ENCODE peak calls at places on chromosome 1, in eight cellular contexts. N is transverse colon, K is A549, O is K562, S is sigmoid colon, W is ovary, C is stomach, Z is SK-N-SH. M is an unnamed sample.

GRCh38 chr1:58249729-58250586 is 296.6 kb downstream of the OMA1 start:
- DNase-seq in N (no peak), S (no peak), Z (peak; percentile 84), W (no peak), C (no peak), O (no peak), K (no peak), M (no peak)

GRCh38 chr1:147072371-147073061 is 99.8 kb downstream of the PRKAB2 start:
- DNase-seq in Z (peak; percentile 37), C (no peak), S (peak; percentile 54), K (no peak), O (no peak), N (no peak), W (no peak), M (no peak)

GRCh38 chr1:10765734-10766478 is 30.5 kb downstream of the CASZ1 start:
- DNase-seq in N (peak; percentile 84), Z (no peak), K (no peak), O (no peak), S (no peak), C (peak; percentile 87), W (no peak), M (no peak)

GRCh38 chr1:161187311-161187710 is 10.0 kb upstream of the B4GALT3 start:
- DNase-seq in Z (no peak), O (no peak), K (no peak), C (no peak), S (no peak), W (no peak), N (no peak), M (no peak)

GRCh38 chr1:243596441-243597183 is 253.4 kb downstream of the AKT3 start:
- DNase-seq in Z (no peak), N (no peak), O (no peak), W (no peak), C (no peak), K (no peak), S (no peak), M (no peak)

GRCh38 chr1:25028910-25029599 is 99.0 kb upstream of the RUNX3 start:
- DNase-seq in N (peak; percentile 23), C (no peak), K (no peak), Z (no peak), W (no peak), S (no peak), O (no peak), M (no peak)

GRCh38 chr1:150973826-150974579 is 632 bp downstream of the CERS2 start:
- DNase-seq in N (peak; percentile 56), C (peak; percentile 48), S (no peak), O (peak; percentile 62), W (peak; percentile 57), K (no peak), Z (peak; percentile 83), M (no peak)

GRCh38 chr1:210647406-210648333 is 319.0 kb downstream of the HHAT start:
- DNase-seq in O (no peak), W (no peak), C (no peak), S (no peak), N (no peak), K (no peak), Z (peak; percentile 54), M (no peak)

GRCh38 chr1:42186172-42186571 is 21.6 kb upstream of the GUCA2A start:
- DNase-seq in O (no peak), K (no peak), Z (no peak), C (no peak), N (no peak), S (no peak), W (no peak), M (no peak)

GRCh38 chr1:192153276-192153675 is 5.0 kb upstream of the RGS18 start:
- DNase-seq in O (no peak), Z (no peak), N (no peak), K (no peak), W (no peak), C (no peak), S (no peak), M (no peak)

GRCh38 chr1:184759651-184760050 is 5.0 kb upstream of the EDEM3 start:
- DNase-seq in N (no peak), O (no peak), W (no peak), K (no peak), S (no peak), Z (no peak), C (no peak), M (no peak)

GRCh38 chr1:210754931-210755670 is 378.8 kb downstream of the KCNH1 start:
- DNase-seq in K (no peak), W (no peak), Z (peak; percentile 36), S (no peak), C (no peak), N (no peak), O (no peak), M (no peak)

GRCh38 chr1:200704991-200705390 is 33.7 kb upstream of the CAMSAP2 start:
- DNase-seq in Z (no peak), C (no peak), N (no peak), W (no peak), O (no peak), K (no peak), S (no peak), M (no peak)
- TF ChIP-seq CTCF in Z (no peak), C (no peak), N (no peak), W (no peak), O (no peak), K (no peak), S (no peak), M (no peak)

DNA sequence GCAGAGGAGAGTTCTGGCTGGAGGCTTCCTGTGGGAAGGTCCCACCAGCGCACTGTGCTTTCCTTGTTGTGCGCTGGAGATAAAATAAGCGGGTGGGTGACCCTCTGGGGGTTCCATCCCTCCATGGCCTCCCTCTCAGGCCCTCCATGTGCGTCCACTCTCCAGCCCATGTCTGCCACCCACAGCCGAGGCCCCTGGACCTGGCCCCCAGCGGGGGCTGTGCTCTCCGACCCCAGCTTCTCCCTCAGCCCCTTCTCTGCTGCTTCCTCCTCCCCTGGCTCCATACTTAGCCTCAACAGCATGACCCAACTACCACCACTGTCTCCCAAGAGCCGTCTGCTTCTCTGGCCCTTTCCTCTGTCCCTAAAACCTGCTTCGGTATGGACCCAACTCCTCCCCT is 61.4 kb downstream of the GNG4 start:
- DNase-seq in C (no peak), N (no peak), W (no peak), O (no peak), Z (no peak), S (no peak), K (no peak), M (no peak)
- TF ChIP-seq EP300 in C (no peak), N (no peak), W (no peak), O (no peak), Z (no peak), S (no peak), K (no peak), M (no peak)

GRCh38 chr1:53112271-53112774 is 30.1 kb downstream of the SLC1A7 start:
- DNase-seq in K (no peak), C (no peak), W (no peak), O (no peak), Z (no peak), N (no peak), S (no peak), M (no peak)

GRCh38 chr1:53108646-53109580 is 33.5 kb downstream of the SLC1A7 start:
- DNase-seq in S (no peak), K (no peak), W (no peak), Z (no peak), N (no peak), O (no peak), C (no peak), M (no peak)

GRCh38 chr1:53111693-53112092 is 30.7 kb downstream of the SLC1A7 start:
- DNase-seq in K (no peak), Z (no peak), S (no peak), W (no peak), C (no peak), O (no peak), N (no peak), M (no peak)

GRCh38 chr1:53111073-53111556 is 31.3 kb downstream of the SLC1A7 start:
- DNase-seq in S (no peak), Z (no peak), C (peak; percentile 51), K (no peak), N (peak; percentile 84), O (no peak), W (no peak), M (no peak)

DNA sequence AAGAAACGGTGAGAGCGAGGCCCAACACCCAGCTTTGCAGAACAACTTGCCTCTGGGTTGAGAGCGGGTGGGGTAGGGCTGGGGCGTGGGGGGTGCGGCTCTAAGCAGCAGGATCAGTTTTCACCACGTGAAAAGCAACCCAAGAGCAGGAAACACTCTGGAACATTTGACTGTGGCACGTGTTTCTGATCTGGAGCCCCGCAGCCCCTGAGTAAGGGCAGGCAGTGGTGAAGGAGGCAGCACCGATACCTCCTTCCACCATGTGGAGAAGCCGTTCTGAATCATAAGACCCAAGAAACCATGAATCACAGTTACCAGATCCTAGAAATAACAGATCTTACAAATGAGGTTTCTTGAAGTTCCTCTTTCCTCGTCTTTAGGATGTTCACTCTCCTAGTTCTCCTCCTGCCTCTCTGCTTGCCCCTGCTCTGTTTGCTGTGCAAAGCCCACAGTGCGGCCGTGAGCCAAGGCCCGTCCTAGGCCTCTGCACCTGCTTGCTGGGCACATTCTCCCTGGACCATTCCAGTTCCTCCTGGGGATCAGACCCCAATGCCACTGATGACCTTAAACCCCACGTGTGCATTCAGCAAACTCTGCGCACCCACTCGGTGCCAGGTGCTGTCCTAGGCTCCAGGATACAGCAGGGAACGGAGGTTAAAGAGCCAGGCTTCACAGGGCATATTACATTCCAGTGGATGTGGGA is 31.9 kb downstream of the SLC1A7 start:
- DNase-seq in C (peak; percentile 48), S (no peak), W (no peak), O (no peak), N (no peak), K (no peak), Z (no peak), M (peak; percentile 39)
- TF ChIP-seq CTCF in C (no peak), S (no peak), W (no peak), O (no peak), N (no peak), K (no peak), Z (no peak), M (no peak)

GRCh38 chr1:7896994-7897393 is 43.6 kb downstream of the TNFRSF9 start:
- DNase-seq in K (no peak), O (no peak), Z (no peak), N (no peak), C (no peak), S (no peak), W (no peak), M (no peak)

GRCh38 chr1:7905262-7905661 is 35.4 kb downstream of the TNFRSF9 start:
- DNase-seq in O (no peak), N (no peak), W (no peak), C (no peak), Z (no peak), S (no peak), K (no peak), M (no peak)

GRCh38 chr1:7902478-7903084 is 38.1 kb downstream of the TNFRSF9 start:
- DNase-seq in K (peak; percentile 71), Z (peak; percentile 80), W (peak; percentile 29), O (peak; percentile 84), C (peak; percentile 65), N (peak; percentile 54), S (peak; percentile 82), M (peak; percentile 26)

GRCh38 chr1:7898962-7899361 is 41.7 kb downstream of the TNFRSF9 start:
- DNase-seq in N (no peak), K (no peak), S (no peak), C (no peak), Z (no peak), W (no peak), O (no peak), M (no peak)

DNA sequence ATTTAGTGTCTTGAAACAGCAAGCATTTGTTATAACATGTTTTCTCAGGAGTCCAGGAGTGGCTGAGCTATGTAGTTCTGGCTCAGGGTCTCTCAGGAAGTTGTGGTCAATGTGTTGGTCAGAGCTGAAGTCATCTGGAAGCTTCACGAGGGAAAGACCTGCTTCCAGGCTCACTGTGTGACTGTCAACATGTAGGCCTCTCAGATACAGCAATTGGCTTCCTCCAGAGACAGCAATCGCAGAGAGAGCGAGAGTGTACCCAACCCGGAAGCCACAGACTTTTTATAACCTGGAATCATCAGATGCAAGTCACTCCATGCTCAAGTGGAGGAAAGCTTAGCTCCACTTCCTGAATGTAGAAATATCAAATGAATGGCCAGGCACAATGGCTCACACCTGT is 40.9 kb downstream of the TNFRSF9 start:
- DNase-seq in K (no peak), W (no peak), N (no peak), C (no peak), Z (no peak), O (no peak), S (no peak), M (no peak)
- TF ChIP-seq EP300 in K (no peak), W (no peak), N (no peak), C (no peak), Z (no peak), O (no peak), S (no peak), M (no peak)